ENCODE peak calls at places on chromosomes 3 and 15, in six cellular contexts. F is endothelial cell; P is DMS79 treated with DMSO at 0.1 percent for 48 hours; U is SJCRH30; X is effector memory CD4-positive, alpha-beta T cell; D is right lobe of liver. S is an unnamed sample.

GRCh38 chr3:123799544-123800351 is 84.4 kb downstream of the MYLK start:
- DNase-seq in F (no peak), P (no peak), U (peak; percentile 16), X (no peak), D (peak; percentile 68), S (no peak)

GRCh38 chr15:62624541-62625399 is 417.8 kb upstream of the TPM1 start:
- DNase-seq in F (no peak), P (no peak), U (no peak), X (no peak), D (no peak), S (no peak)

GRCh38 chr3:79405183-79405582 is 362.6 kb downstream of the ROBO1 start:
- DNase-seq in F (no peak), P (no peak), U (no peak), X (no peak), D (peak; percentile 18), S (no peak)

GRCh38 chr3:112738366-112738765 is 97.4 kb upstream of the CCDC80 start:
- DNase-seq in F (no peak), P (no peak), U (no peak), X (no peak), D (no peak), S (no peak)

GRCh38 chr3:55162031-55162784 is 234.3 kb upstream of the LRTM1 start:
- DNase-seq in F (no peak), P (no peak), U (peak; percentile 38), X (no peak), D (no peak), S (no peak)

GRCh38 chr3:163481738-163482137 is 1596.6 kb downstream of the SI start:
- DNase-seq in F (no peak), P (no peak), U (no peak), X (no peak), D (no peak), S (no peak)

GRCh38 chr3:13044496-13045244 is 28.6 kb downstream of the IQSEC1 start:
- DNase-seq in F (no peak), P (peak; percentile 21), U (no peak), X (no peak), D (no peak), S (peak; percentile 21)

GRCh38 chr15:37979597-37979996 is 45.2 kb downstream of the TMCO5A start:
- DNase-seq in F (no peak), P (no peak), U (peak; percentile 7), X (no peak), D (no peak), S (no peak)

GRCh38 chr3:139284221-139284620 is 59.6 kb upstream of the MRPS22 start:
- DNase-seq in F (no peak), P (no peak), U (no peak), X (no peak), D (no peak), S (no peak)

GRCh38 chr15:101267320-101268104 is 9.8 kb downstream of the SELENOS start:
- DNase-seq in F (no peak), P (no peak), U (no peak), X (no peak), D (no peak), S (no peak)

GRCh38 chr3:13144163-13145023 is 71.2 kb upstream of the IQSEC1 start:
- DNase-seq in F (no peak), P (no peak), U (no peak), X (no peak), D (no peak), S (peak; percentile 12)

GRCh38 chr3:94799420-94800060 is 736.7 kb downstream of the NSUN3 start:
- DNase-seq in F (no peak), P (no peak), U (no peak), X (no peak), D (no peak), S (no peak)

GRCh38 chr15:96767703-96768434 is 437.4 kb downstream of the NR2F2 start:
- DNase-seq in F (no peak), P (no peak), U (no peak), X (no peak), D (no peak), S (no peak)

GRCh38 chr3:107594870-107595269 is 72.1 kb downstream of the BBX start:
- DNase-seq in F (no peak), P (no peak), U (no peak), X (no peak), D (no peak), S (no peak)

GRCh38 chr3:149620291-149621020 is 37.4 kb downstream of the WWTR1 start:
- DNase-seq in F (no peak), P (no peak), U (peak; percentile 28), X (no peak), D (no peak), S (no peak)

GRCh38 chr15:70068783-70069565 is 28.7 kb downstream of the TLE3 start:
- DNase-seq in F (no peak), P (no peak), U (no peak), X (no peak), D (no peak), S (no peak)

GRCh38 chr3:5202267-5202666 is 14.8 kb downstream of the EDEM1 start:
- DNase-seq in F (no peak), P (no peak), U (no peak), X (no peak), D (no peak), S (no peak)

GRCh38 chr15:74006774-74007639 is 12.5 kb downstream of the PML start:
- DNase-seq in F (no peak), P (no peak), U (no peak), X (no peak), D (no peak), S (no peak)

GRCh38 chr15:44298878-44299277 is 10.4 kb downstream of the GOLM2 start:
- DNase-seq in F (no peak), P (no peak), U (peak; percentile 24), X (no peak), D (no peak), S (no peak)

GRCh38 chr3:57546616-57547015 is 2.5 kb upstream of the DNAH12 start:
- DNase-seq in F (no peak), P (no peak), U (no peak), X (no peak), D (no peak), S (no peak)

GRCh38 chr3:115381573-115381912 is 234.5 kb upstream of the ZBTB20 start:
- DNase-seq in F (no peak), P (peak; percentile 10), U (no peak), X (no peak), D (no peak), S (no peak)

GRCh38 chr15:40069178-40070165 is 30.5 kb upstream of the SRP14 start:
- DNase-seq in F (no peak), P (peak; percentile 87), U (peak; percentile 94), X (no peak), D (peak; percentile 96), S (peak; percentile 95)

GRCh38 chr15:45242289-45242688 is 9.7 kb upstream of the SLC28A2 start:
- DNase-seq in F (no peak), P (no peak), U (no peak), X (no peak), D (no peak), S (no peak)

GRCh38 chr3:106746286-106746685 is 631.0 kb upstream of the CCDC54 start:
- DNase-seq in F (no peak), P (no peak), U (no peak), X (no peak), D (no peak), S (no peak)

GRCh38 chr3:82311901-82312300 is 550.5 kb upstream of the GBE1 start:
- DNase-seq in F (no peak), P (no peak), U (no peak), X (no peak), D (no peak), S (no peak)

GRCh38 chr3:50503504-50503903 is at the start of gene CACNA2D2:
- DNase-seq in F (peak; percentile 62), P (peak; percentile 20), U (peak; percentile 28), X (peak; percentile 56), D (peak; percentile 57), S (peak; percentile 77)

GRCh38 chr15:26081758-26082068 is 218.6 kb upstream of the ATP10A start:
- DNase-seq in F (no peak), P (no peak), U (no peak), X (no peak), D (no peak), S (no peak)

GRCh38 chr15:81480645-81481053 is 106.6 kb upstream of the TMC3 start:
- DNase-seq in F (peak; percentile 65), P (peak; percentile 8), U (peak; percentile 88), X (no peak), D (no peak), S (no peak)